ENCODE peak calls at places on chromosomes 7 and 10, in four cellular contexts. N, Q, D and F are unnamed samples.

GRCh38 chr10:30036341-30036740 is 23.0 kb downstream of the JCAD start:
- DNase-seq in Q (no peak), N (no peak), D (no peak), F (no peak)

GRCh38 chr7:1749864-1750466 is 79.9 kb downstream of the ELFN1 start:
- DNase-seq in Q (no peak), D (no peak), N (no peak), F (no peak)

GRCh38 chr7:135285547-135285946 is 51.9 kb downstream of the STRA8 start:
- DNase-seq in N (no peak), D (no peak), Q (no peak), F (no peak)

GRCh38 chr10:37549054-37549453 is 308.4 kb downstream of the ZNF248 start:
- DNase-seq in Q (no peak), D (no peak), N (no peak), F (no peak)

GRCh38 chr7:150801242-150801945 is 825 bp downstream of the TMEM176A start:
- DNase-seq in D (no peak), N (no peak), Q (peak), F (no peak)

GRCh38 chr7:121395494-121395960 is 581 bp downstream of the FAM3C start:
- DNase-seq in Q (peak), D (no peak), N (no peak), F (no peak)

GRCh38 chr7:118183254-118183585 is 744 bp upstream of the LSM8 start:
- DNase-seq in D (no peak), Q (no peak), N (no peak), F (no peak)

GRCh38 chr7:6636741-6637543 is at the start of gene ZNF316:
- DNase-seq in D (peak), Q (peak), N (peak), F (no peak)

GRCh38 chr10:106038246-106038645 is 1126.3 kb downstream of the SORCS1 start:
- DNase-seq in Q (no peak), D (no peak), N (no peak), F (no peak)

GRCh38 chr10:94403034-94403822 is 887 bp downstream of the TBC1D12 start:
- DNase-seq in N (peak), Q (peak), D (peak), F (peak)

GRCh38 chr10:13224210-13224995 is 9.8 kb downstream of the UCMA start:
- DNase-seq in Q (no peak), N (no peak), D (no peak), F (no peak)

GRCh38 chr7:133945497-133945896 is 181.6 kb upstream of the LRGUK start:
- DNase-seq in N (no peak), Q (no peak), D (peak), F (no peak)

GRCh38 chr10:22486431-22486830 is 141.1 kb downstream of the SPAG6 start:
- DNase-seq in N (no peak), Q (no peak), D (no peak), F (peak)

GRCh38 chr7:105015631-105015965 is 1.6 kb downstream of the KMT2E start:
- DNase-seq in D (peak), Q (peak), N (no peak), F (no peak)

GRCh38 chr10:91925022-91925320 is 1.4 kb downstream of the BTAF1 start:
- DNase-seq in Q (no peak), D (no peak), N (no peak), F (no peak)

GRCh38 chr10:103395754-103396066 is 565 bp downstream of the ATP5MK start:
- DNase-seq in D (peak), Q (no peak), N (no peak), F (no peak)

GRCh38 chr7:50981743-50982142 is 199.0 kb upstream of the GRB10 start:
- DNase-seq in D (no peak), Q (no peak), N (no peak), F (no peak)

GRCh38 chr7:68009716-68010115 is 1013.1 kb downstream of the TYW1 start:
- DNase-seq in Q (no peak), D (no peak), N (no peak), F (no peak)

GRCh38 chr10:121593676-121594075 is 4.6 kb downstream of the FGFR2 start:
- DNase-seq in D (no peak), Q (no peak), N (no peak), F (no peak)

GRCh38 chr7:139094030-139094429 is 15.5 kb downstream of the ZC3HAV1 start:
- DNase-seq in N (no peak), D (no peak), Q (no peak), F (no peak)

GRCh38 chr7:50333266-50333665 is 28.8 kb downstream of the IKZF1 start:
- DNase-seq in N (no peak), D (no peak), Q (no peak), F (no peak)

GRCh38 chr10:121608669-121609190 is 10.5 kb upstream of the FGFR2 start:
- DNase-seq in D (no peak), N (no peak), Q (peak), F (no peak)

GRCh38 chr7:30102281-30102680 is 32.5 kb upstream of the MTURN start:
- DNase-seq in N (no peak), D (no peak), Q (no peak), F (no peak)

GRCh38 chr7:158043461-158044155 is 544.0 kb downstream of the PTPRN2 start:
- DNase-seq in D (no peak), Q (peak), N (no peak), F (no peak)

GRCh38 chr7:27199820-27200760 is at the start of gene HOXA13:
- DNase-seq in D (no peak), N (peak), Q (peak), F (peak)

GRCh38 chr10:104306897-104307296 is 31.4 kb downstream of the ITPRIP start:
- DNase-seq in D (peak), N (no peak), Q (no peak), F (no peak)

GRCh38 chr7:157549612-157550299 is 213.0 kb downstream of the DNAJB6 start:
- DNase-seq in D (no peak), N (no peak), Q (no peak), F (no peak)

GRCh38 chr10:113085776-113086175 is 135.7 kb downstream of the TCF7L2 start:
- DNase-seq in D (no peak), N (no peak), Q (no peak), F (no peak)

GRCh38 chr7:2530076-2530967 is 10.7 kb downstream of the LFNG start:
- DNase-seq in N (peak), Q (no peak), D (no peak), F (no peak)

GRCh38 chr10:80421369-80422220 is 13.2 kb downstream of the PRXL2A start:
- DNase-seq in N (peak), D (no peak), Q (no peak), F (no peak)

GRCh38 chr7:49597805-49598204 is 175.6 kb upstream of the VWC2 start:
- DNase-seq in D (no peak), N (no peak), Q (no peak), F (no peak)

GRCh38 chr7:27895553-27895952 is 155.6 kb downstream of the TAX1BP1 start:
- DNase-seq in D (no peak), N (peak), Q (no peak), F (no peak)

GRCh38 chr7:6725003-6725402 is 18.3 kb upstream of the ZNF12 start:
- DNase-seq in N (peak), Q (no peak), D (no peak), F (no peak)

GRCh38 chr7:140155428-140155827 is 21.4 kb downstream of the KDM7A start:
- DNase-seq in N (no peak), Q (no peak), D (no peak), F (no peak)

GRCh38 chr10:77641788-77642397 is 4.3 kb upstream of the KCNMA1 start:
- DNase-seq in N (no peak), D (peak), Q (peak), F (peak)

GRCh38 chr7:8295638-8296361 is 33.8 kb upstream of the ICA1 start:
- DNase-seq in Q (peak), D (peak), N (peak), F (peak)

GRCh38 chr7:46747869-46748576 is 827.0 kb upstream of the IGFBP3 start:
- DNase-seq in N (no peak), Q (no peak), D (no peak), F (no peak)